ENCODE peak calls at places on chromosomes 5 and 9, in four cellular contexts. F is NCI-H1092; K is stimulated activated CD8-positive, alpha-beta memory T cell treated with anti-CD3 and anti-CD28 coated beads, Interleukin-12 subunit alpha, Interleukin-12 subunit beta, amount 100 ng/mL, for 4 hours; G is amniotic stem cell. J is an unnamed sample.

GRCh38 chr5:174688441-174689354 is 35.7 kb upstream of the MSX2 start:
- DNase-seq in K (no peak), G (no peak), F (no peak), J (no peak)

GRCh38 chr5:96336351-96336985 is 96.6 kb downstream of the PCSK1 start:
- DNase-seq in G (peak), F (peak), K (peak), J (peak)

GRCh38 chr9:19184144-19184917 is 46.2 kb upstream of the DENND4C start:
- DNase-seq in G (peak), K (peak), F (no peak), J (peak)

GRCh38 chr5:151132959-151133358 is 24.6 kb downstream of the ANXA6 start:
- DNase-seq in K (no peak), F (no peak), G (no peak), J (no peak)

GRCh38 chr9:84899326-84899725 is 229.8 kb downstream of the NTRK2 start:
- DNase-seq in G (no peak), K (no peak), F (no peak), J (no peak)

GRCh38 chr5:1409386-1410110 is 35.7 kb downstream of the SLC6A3 start:
- DNase-seq in G (no peak), F (no peak), K (no peak), J (peak)

GRCh38 chr5:151694035-151694485 is 7.3 kb upstream of the SPARC start:
- DNase-seq in G (no peak), F (no peak), K (no peak), J (no peak)

GRCh38 chr5:139687656-139688055 is 39.5 kb downstream of the CXXC5 start:
- DNase-seq in K (no peak), G (no peak), F (no peak), J (no peak)

GRCh38 chr5:151155149-151155776 is 2.3 kb downstream of the ANXA6 start:
- DNase-seq in K (no peak), F (no peak), G (no peak), J (peak)

GRCh38 chr5:169626779-169627178 is 10.3 kb upstream of the DOCK2 start:
- DNase-seq in F (no peak), K (no peak), G (peak), J (no peak)

GRCh38 chr5:135212361-135213033 is 178.5 kb upstream of the PITX1 start:
- DNase-seq in F (no peak), K (no peak), G (no peak), J (no peak)

GRCh38 chr9:91825422-91825821 is 124.6 kb downstream of the ROR2 start:
- DNase-seq in F (no peak), G (no peak), K (no peak), J (no peak)

GRCh38 chr5:181188700-181189362 is 16.2 kb downstream of the TRIM7 start:
- DNase-seq in K (peak), F (no peak), G (no peak), J (peak)

GRCh38 chr5:145531038-145531734 is 304.0 kb downstream of the PRELID2 start:
- DNase-seq in K (no peak), G (peak), F (no peak), J (no peak)

GRCh38 chr5:135759149-135759784 is 75.2 kb upstream of the SLC25A48 start:
- DNase-seq in G (no peak), K (no peak), F (no peak), J (no peak)

J was measured in activated naive CD4-positive, alpha-beta T cell treated with anti-CD3 and anti-CD28 coated beads for 36 hours.